ENCODE peak calls at places on chromosomes 7 and 10, in five cellular contexts. T is mucosa of descending colon, H is NCI-H2029, Z is GM03348, C is NCI-H1105 treated with DMSO at 0.1 percent for 48 hours. B is an unnamed sample.
A peak's percentile ranks its signal among the peaks of the same experiment; 100 is the strongest.

GRCh38 chr7:55567495-55568070 is 4.7 kb downstream of the VOPP1 start:
- DNase-seq in T (no peak), H (peak; percentile 33), Z (no peak), C (peak; percentile 25), B (peak; percentile 19)

GRCh38 chr10:1708746-1709145 is 28.6 kb downstream of the ADARB2 start:
- DNase-seq in T (no peak), H (no peak), Z (no peak), C (no peak), B (no peak)

GRCh38 chr10:113386005-113386404 is 166.8 kb upstream of the HABP2 start:
- DNase-seq in T (no peak), H (no peak), Z (peak; percentile 68), C (no peak), B (no peak)

GRCh38 chr7:132125096-132125495 is 451.2 kb downstream of the PLXNA4 start:
- DNase-seq in T (no peak), H (no peak), Z (no peak), C (no peak), B (no peak)

GRCh38 chr10:132899751-132900065 is 42.7 kb downstream of the CFAP46 start:
- DNase-seq in T (no peak), H (no peak), Z (no peak), C (no peak), B (no peak)

GRCh38 chr7:43591551-43592180 is 8.8 kb downstream of the STK17A start:
- DNase-seq in T (no peak), H (no peak), Z (no peak), C (no peak), B (no peak)

GRCh38 chr7:82017334-82017943 is 247.6 kb upstream of the HGF start:
- DNase-seq in T (no peak), H (no peak), Z (peak; percentile 51), C (peak; percentile 42), B (peak; percentile 22)

GRCh38 chr7:147279951-147280350 is 1163.3 kb downstream of the CNTNAP2 start:
- DNase-seq in T (no peak), H (peak; percentile 46), Z (no peak), C (peak; percentile 84), B (peak; percentile 90)

GRCh38 chr7:106737202-106737562 is 76.2 kb upstream of the CCDC71L start:
- DNase-seq in T (no peak), H (no peak), Z (peak; percentile 16), C (peak; percentile 12), B (peak; percentile 22)

GRCh38 chr7:28296571-28297483 is 115.5 kb upstream of the CREB5 start:
- DNase-seq in T (peak; percentile 40), H (peak; percentile 22), Z (peak; percentile 51), C (peak; percentile 42), B (no peak)

GRCh38 chr10:15262036-15262713 is 93.7 kb upstream of the NMT2 start:
- DNase-seq in T (peak; percentile 64), H (no peak), Z (peak; percentile 68), C (no peak), B (no peak)

GRCh38 chr10:36385693-36386092 is 739.7 kb upstream of the ANKRD30A start:
- DNase-seq in T (no peak), H (no peak), Z (no peak), C (no peak), B (no peak)

GRCh38 chr7:15130666-15131541 is 228.4 kb upstream of the DGKB start:
- DNase-seq in T (no peak), H (no peak), Z (peak; percentile 50), C (no peak), B (no peak)

GRCh38 chr7:25260862-25261454 is 32.7 kb upstream of the NPVF start:
- DNase-seq in T (peak; percentile 33), H (no peak), Z (peak; percentile 56), C (no peak), B (no peak)

GRCh38 chr7:123131556-123132345 is 68.0 kb downstream of the SLC13A1 start:
- DNase-seq in T (no peak), H (no peak), Z (no peak), C (no peak), B (no peak)

GRCh38 chr7:152076324-152076821 is 50.9 kb downstream of the GALNT11 start:
- DNase-seq in T (peak; percentile 73), H (peak; percentile 12), Z (no peak), C (no peak), B (no peak)

GRCh38 chr10:6667679-6668270 is 87.7 kb upstream of the PRKCQ start:
- DNase-seq in T (peak; percentile 55), H (no peak), Z (peak; percentile 22), C (peak; percentile 1), B (peak; percentile 49)

GRCh38 chr7:16889851-16890443 is 8.2 kb upstream of the AGR3 start:
- DNase-seq in T (no peak), H (no peak), Z (no peak), C (no peak), B (no peak)

GRCh38 chr10:119737827-119738226 is 12.0 kb downstream of the INPP5F start:
- DNase-seq in T (peak; percentile 30), H (peak; percentile 4), Z (peak; percentile 83), C (no peak), B (no peak)

GRCh38 chr7:94649313-94649924 is 6.5 kb downstream of the SGCE start:
- DNase-seq in T (no peak), H (no peak), Z (peak; percentile 5), C (no peak), B (no peak)

GRCh38 chr7:102264367-102264891 is 22.2 kb upstream of the SH2B2 start:
- DNase-seq in T (no peak), H (no peak), Z (no peak), C (no peak), B (no peak)

GRCh38 chr7:132455306-132455705 is 121.0 kb downstream of the PLXNA4 start:
- DNase-seq in T (no peak), H (peak; percentile 64), Z (no peak), C (peak; percentile 23), B (no peak)

GRCh38 chr7:158449942-158450341 is 137.7 kb downstream of the PTPRN2 start:
- DNase-seq in T (no peak), H (no peak), Z (no peak), C (no peak), B (no peak)

GRCh38 chr7:157476201-157476600 is 139.4 kb downstream of the DNAJB6 start:
- DNase-seq in T (no peak), H (no peak), Z (no peak), C (no peak), B (no peak)

GRCh38 chr7:50679218-50680007 is 103.3 kb downstream of the GRB10 start:
- DNase-seq in T (no peak), H (peak; percentile 69), Z (peak; percentile 55), C (peak; percentile 67), B (peak; percentile 81)

GRCh38 chr7:123170333-123171016 is 29.3 kb downstream of the SLC13A1 start:
- DNase-seq in T (no peak), H (no peak), Z (no peak), C (no peak), B (no peak)

GRCh38 chr7:28646371-28647075 is 234.2 kb downstream of the CREB5 start:
- DNase-seq in T (no peak), H (no peak), Z (no peak), C (no peak), B (no peak)

GRCh38 chr10:133292919-133293809 is 15.5 kb downstream of the TUBGCP2 start:
- DNase-seq in T (no peak), H (no peak), Z (peak; percentile 84), C (no peak), B (no peak)

GRCh38 chr7:122262246-122262645 is 42.3 kb downstream of the FEZF1 start:
- DNase-seq in T (no peak), H (no peak), Z (no peak), C (no peak), B (no peak)

GRCh38 chr10:69628876-69629275 is 1.2 kb upstream of the FAM241B start:
- DNase-seq in T (no peak), H (no peak), Z (no peak), C (peak; percentile 21), B (no peak)

GRCh38 chr10:7507887-7508726 is 97.3 kb upstream of the SFMBT2 start:
- DNase-seq in T (peak; percentile 7), H (no peak), Z (no peak), C (no peak), B (no peak)

GRCh38 chr10:19629559-19629958 is 186.7 kb upstream of the PLXDC2 start:
- DNase-seq in T (peak; percentile 48), H (no peak), Z (peak; percentile 71), C (no peak), B (no peak)

GRCh38 chr10:119030421-119031250 is 1.1 kb downstream of the NANOS1 start:
- DNase-seq in T (peak; percentile 63), H (peak; percentile 7), Z (peak; percentile 53), C (peak; percentile 43), B (peak; percentile 41)